ENCODE peak calls at places on chromosomes 7 and 10, in seven cellular contexts. Z is lower lobe of right lung; V is thoracic aorta; U is CD8-positive, alpha-beta T cell; A is thyroid gland; Y is CD8-positive, alpha-beta memory T cell; L is OCI-LY7. G is an unnamed sample.

GRCh38 chr10:60394444-60394843 is 4.8 kb upstream of the ANK3 start:
- DNase-seq in U (no peak), A (no peak), L (no peak), Y (no peak), V (no peak), Z (no peak), G (no peak)

GRCh38 chr7:107089627-107090026 is 45.1 kb downstream of the PRKAR2B start:
- DNase-seq in A (no peak), Z (no peak), U (no peak), V (no peak), Y (no peak), L (no peak), G (no peak)

GRCh38 chr7:86598311-86598710 is 45.4 kb upstream of the GRM3 start:
- DNase-seq in V (no peak), Y (no peak), A (peak), Z (no peak), U (no peak), L (no peak), G (no peak)

GRCh38 chr7:82598958-82599357 is 155.4 kb upstream of the CACNA2D1 start:
- DNase-seq in V (no peak), Z (no peak), A (no peak), Y (no peak), L (no peak), U (no peak), G (peak)

GRCh38 chr7:80361948-80362347 is 149.9 kb downstream of the GNAT3 start:
- DNase-seq in A (no peak), U (no peak), L (no peak), V (no peak), Z (no peak), Y (no peak), G (no peak)

GRCh38 chr10:17075510-17075909 is 54.1 kb downstream of the CUBN start:
- DNase-seq in U (no peak), V (no peak), L (no peak), Z (no peak), A (no peak), Y (no peak), G (peak)

GRCh38 chr7:141776374-141776773 is at the start of gene TAS2R4:
- DNase-seq in Z (no peak), Y (no peak), U (no peak), V (no peak), A (no peak), L (no peak), G (no peak)

GRCh38 chr10:91593366-91593765 is 39.5 kb downstream of the PPP1R3C start:
- DNase-seq in U (no peak), L (no peak), Z (no peak), A (no peak), Y (no peak), V (no peak), G (no peak)

GRCh38 chr10:43049081-43049551 is 27.8 kb upstream of the RET start:
- DNase-seq in A (no peak), Y (no peak), V (no peak), Z (peak), L (no peak), U (no peak), G (no peak)

GRCh38 chr7:22350466-22351328 is 6.3 kb downstream of the RAPGEF5 start:
- DNase-seq in V (no peak), Y (no peak), Z (no peak), L (peak), A (no peak), U (no peak), G (peak)

GRCh38 chr10:113895018-113895417 is 40.6 kb downstream of the NHLRC2 start:
- DNase-seq in V (no peak), Y (no peak), U (no peak), L (no peak), Z (no peak), A (no peak), G (no peak)

GRCh38 chr10:118958984-118959916 is 70.3 kb upstream of the NANOS1 start:
- DNase-seq in U (no peak), L (no peak), V (no peak), Y (no peak), A (peak), Z (peak), G (no peak)

GRCh38 chr10:68194290-68194689 is 37.6 kb downstream of the ATOH7 start:
- DNase-seq in Z (no peak), A (no peak), L (no peak), V (no peak), U (no peak), Y (no peak), G (no peak)

GRCh38 chr10:4359003-4359402 is 467.0 kb upstream of the AKR1E2 start:
- DNase-seq in U (no peak), Z (no peak), L (no peak), A (peak), Y (no peak), V (no peak), G (no peak)

GRCh38 chr10:103276251-103276936 is 544 bp upstream of the INA start:
- DNase-seq in Y (no peak), V (no peak), A (no peak), U (no peak), L (no peak), Z (no peak), G (no peak)

GRCh38 chr10:114915294-114915693 is 22.7 kb upstream of the TRUB1 start:
- DNase-seq in L (no peak), Y (no peak), V (no peak), A (no peak), U (no peak), Z (no peak), G (no peak)

GRCh38 chr10:91875156-91875555 is 34.1 kb downstream of the FGFBP3 start:
- DNase-seq in U (no peak), Z (no peak), A (no peak), Y (no peak), L (no peak), V (no peak), G (no peak)

GRCh38 chr7:93843260-93843659 is 47.3 kb downstream of the TFPI2 start:
- DNase-seq in V (no peak), Y (no peak), U (no peak), A (no peak), Z (no peak), L (no peak), G (no peak)

GRCh38 chr7:69907720-69908119 is 309.4 kb downstream of the AUTS2 start:
- DNase-seq in U (no peak), A (no peak), Z (no peak), L (no peak), Y (no peak), V (no peak), G (no peak)

GRCh38 chr10:49058341-49059255 is 56.7 kb downstream of the VSTM4 start:
- DNase-seq in A (no peak), Y (no peak), U (no peak), Z (no peak), L (no peak), V (no peak), G (no peak)

GRCh38 chr10:126171555-126171954 is 216.7 kb downstream of the ADAM12 start:
- DNase-seq in A (no peak), V (no peak), Z (no peak), Y (no peak), U (no peak), L (no peak), G (peak)

GRCh38 chr7:32204361-32205018 is 134.3 kb upstream of the PDE1C start:
- DNase-seq in Y (no peak), Z (no peak), L (peak), U (no peak), V (no peak), A (peak), G (peak)

GRCh38 chr10:91785851-91786250 is 12.4 kb upstream of the TNKS2 start:
- DNase-seq in U (no peak), V (no peak), A (no peak), Y (no peak), L (no peak), Z (no peak), G (no peak)

GRCh38 chr10:107653832-107654287 is 489.4 kb upstream of the SORCS1 start:
- DNase-seq in Y (no peak), V (no peak), A (no peak), L (no peak), U (no peak), Z (no peak), G (peak)

GRCh38 chr7:148147438-148147837 is 443.1 kb upstream of the C7orf33 start:
- DNase-seq in L (no peak), V (no peak), U (no peak), Z (peak), Y (no peak), A (peak), G (no peak)

GRCh38 chr7:7739718-7740355 is 21.4 kb upstream of the RPA3 start:
- DNase-seq in Y (no peak), V (no peak), U (no peak), A (no peak), Z (no peak), L (no peak), G (no peak)

GRCh38 chr7:111029141-111029572 is 61.8 kb upstream of the LRRN3 start:
- DNase-seq in L (no peak), Y (no peak), Z (no peak), V (no peak), A (no peak), U (no peak), G (no peak)

GRCh38 chr10:36172574-36172973 is 530.5 kb upstream of the FZD8 start:
- DNase-seq in U (no peak), A (no peak), L (no peak), Z (no peak), Y (no peak), V (no peak), G (peak)
- H3K4me3 ChIP-seq in U (no peak), A (no peak), L (no peak), Z (no peak), Y (no peak), V (peak), G (peak)

DNA sequence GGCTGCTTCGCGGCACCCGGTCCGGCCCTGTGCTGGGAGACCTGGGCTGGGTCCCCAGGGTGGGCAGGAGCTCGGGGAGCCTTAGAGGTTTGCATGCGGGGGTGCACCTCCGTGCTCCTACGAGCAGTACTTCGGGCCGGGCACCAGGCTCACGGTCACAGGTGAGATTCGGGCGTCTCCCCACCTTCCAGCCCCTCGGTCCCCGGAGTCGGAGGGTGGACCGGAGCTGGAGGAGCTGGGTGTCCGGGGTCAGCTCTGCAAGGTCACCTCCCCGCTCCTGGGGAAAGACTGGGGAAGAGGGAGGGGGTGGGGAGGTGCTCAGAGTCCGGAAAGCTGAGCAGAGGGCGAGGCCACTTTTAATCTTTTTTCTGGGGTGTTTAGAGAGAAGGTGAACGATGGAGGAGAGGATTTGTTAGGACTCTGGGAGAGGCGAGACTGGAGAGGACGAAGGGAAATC is 26.6 kb downstream of the PRSS2 start:
- DNase-seq in A (no peak), Y (peak), U (peak), Z (no peak), V (no peak), L (peak), G (no peak)
- H3K4me3 ChIP-seq in A (no peak), Y (peak), U (peak), Z (peak), V (peak), L (peak), G (peak)

GRCh38 chr7:121373177-121373576 is 22.9 kb downstream of the FAM3C start:
- DNase-seq in L (peak), U (no peak), Y (no peak), Z (no peak), V (no peak), A (no peak), G (no peak)
- H3K4me3 ChIP-seq in L (no peak), U (no peak), Y (no peak), Z (no peak), V (no peak), A (no peak), G (no peak)

DNA sequence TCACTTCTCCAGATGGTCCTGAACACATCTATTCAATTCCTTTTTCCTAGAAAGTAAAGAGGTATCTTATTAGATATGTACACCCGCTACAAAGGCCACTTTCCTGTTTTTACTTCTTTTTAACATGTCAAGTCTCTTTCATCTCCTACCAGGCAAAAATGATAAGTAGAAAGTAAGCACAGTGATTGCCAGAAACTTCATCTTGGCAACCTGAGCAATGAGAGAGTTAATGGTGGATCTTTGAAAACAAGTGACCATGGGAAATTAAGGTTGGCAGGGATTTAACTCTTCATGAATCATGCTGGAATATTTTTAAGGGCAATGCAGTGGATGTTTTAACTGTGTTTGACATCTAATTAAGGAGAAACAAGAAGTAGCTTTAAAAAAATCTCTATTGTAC is 2.7 kb downstream of the SEMA3A start:
- DNase-seq in Z (no peak), Y (no peak), V (no peak), L (no peak), A (no peak), U (no peak), G (no peak)
- H3K4me3 ChIP-seq in Z (peak), Y (no peak), V (no peak), L (no peak), A (no peak), U (no peak), G (no peak)

DNA sequence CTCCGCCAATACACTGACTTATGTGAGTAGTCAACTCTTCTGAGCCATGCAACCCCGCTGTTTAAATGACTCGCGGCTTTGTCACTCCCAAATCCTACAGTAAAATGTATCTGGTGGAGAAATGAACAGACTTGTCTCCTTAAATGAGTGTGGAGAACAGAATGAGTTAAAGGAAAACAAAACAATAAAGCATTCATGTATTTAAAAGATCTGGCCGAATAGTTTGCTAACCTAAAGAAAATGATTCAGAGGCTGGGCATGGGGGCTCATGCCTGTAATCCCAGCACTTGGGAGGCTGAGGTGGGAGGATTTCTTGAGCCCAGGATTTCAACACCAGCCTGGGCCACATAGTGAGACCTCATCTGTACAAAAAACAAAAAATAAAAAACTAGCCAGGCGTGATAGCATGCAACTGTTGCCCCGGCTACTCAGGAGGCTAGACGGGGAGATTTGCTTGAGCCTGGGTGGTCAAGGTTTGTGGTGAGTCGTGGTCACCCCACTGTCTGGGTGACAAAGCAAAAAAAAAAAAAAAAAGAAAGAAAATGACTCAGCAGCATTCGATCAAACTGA is 86.5 kb upstream of the PFKP start:
- DNase-seq in U (no peak), L (no peak), Z (no peak), Y (no peak), A (no peak), V (no peak), G (peak)
- H3K4me3 ChIP-seq in U (no peak), L (no peak), Z (no peak), Y (no peak), A (no peak), V (no peak), G (peak)

DNA sequence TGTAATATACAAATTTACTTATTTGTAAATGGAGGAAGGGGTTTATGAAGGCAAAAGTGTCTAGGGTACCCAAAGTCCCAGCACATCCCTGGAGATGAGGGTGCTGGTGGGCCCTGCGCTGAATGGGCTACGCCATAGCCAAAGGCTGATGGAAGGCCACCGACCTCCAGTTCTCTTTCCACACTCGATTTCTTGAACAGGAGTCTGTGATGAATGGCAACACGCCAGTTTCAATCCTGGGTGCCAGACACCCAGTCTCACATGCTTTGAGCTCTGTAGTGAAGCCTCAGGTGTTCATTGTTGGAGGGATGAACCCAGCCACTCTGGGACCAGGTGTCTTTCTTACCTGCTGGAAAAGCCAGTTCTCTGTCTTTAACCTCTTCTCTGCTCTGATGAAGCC is 752 bp downstream of the LRMDA start:
- DNase-seq in L (no peak), Z (no peak), A (peak), U (no peak), Y (no peak), V (no peak), G (no peak)
- H3K4me3 ChIP-seq in L (no peak), Z (peak), A (no peak), U (no peak), Y (no peak), V (peak), G (no peak)

DNA sequence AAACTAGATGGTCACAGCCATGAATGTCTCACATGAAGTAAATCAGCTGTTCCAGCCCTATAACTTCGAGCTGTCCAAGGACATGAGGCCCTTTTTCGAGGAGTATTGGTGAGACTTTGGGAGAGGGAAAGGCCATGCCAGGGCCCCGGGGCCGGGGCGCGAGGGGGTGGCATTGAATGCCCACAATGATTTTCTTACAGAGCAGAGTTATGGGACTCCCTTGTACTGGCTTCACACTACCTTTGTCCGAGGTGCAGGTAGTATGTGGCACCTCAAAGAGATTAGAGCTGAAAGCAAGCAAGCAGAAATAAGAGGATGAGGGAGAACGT is 407 bp downstream of the ELOVL3 start:
- DNase-seq in U (no peak), V (no peak), Z (no peak), L (no peak), Y (no peak), A (no peak), G (no peak)
- H3K4me3 ChIP-seq in U (peak), V (peak), Z (peak), L (peak), Y (peak), A (no peak), G (no peak)

DNA sequence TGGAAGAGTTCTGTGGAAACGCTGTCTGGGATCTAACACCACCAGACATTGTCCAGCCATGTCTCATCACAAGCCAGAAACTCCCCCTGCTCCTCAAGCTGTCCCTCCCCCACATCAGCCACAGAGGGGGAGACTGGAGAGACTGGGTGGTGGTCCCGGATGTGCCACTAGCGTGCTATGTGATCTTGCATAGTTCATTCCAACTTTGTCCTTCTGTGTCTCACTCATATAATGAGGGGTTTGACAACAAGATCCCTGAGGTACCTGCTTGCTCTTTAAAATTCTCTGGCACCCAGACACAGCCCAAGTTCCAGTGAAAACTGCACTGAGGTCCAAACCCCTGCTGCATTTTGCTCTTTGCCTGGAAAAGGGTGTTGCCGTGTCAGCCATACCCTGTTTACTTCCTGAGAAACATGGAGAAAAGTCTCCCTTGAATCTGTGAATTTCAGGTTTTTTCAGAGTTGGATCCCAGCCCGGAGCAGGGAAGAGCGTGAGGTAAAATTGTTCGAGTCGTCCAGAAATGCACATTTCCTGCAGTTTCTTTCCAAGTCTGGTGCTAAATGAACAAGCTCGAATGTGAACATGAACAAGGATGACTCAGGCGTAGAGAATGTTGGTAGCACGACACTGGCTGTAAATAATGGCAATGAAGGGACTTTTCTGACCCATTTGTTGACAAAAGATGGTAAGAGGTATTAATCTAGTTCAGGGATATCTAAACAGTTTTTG is 156.6 kb downstream of the CCDC3 start:
- DNase-seq in L (no peak), U (no peak), Y (no peak), Z (no peak), A (peak), V (no peak), G (peak)
- H3K4me3 ChIP-seq in L (no peak), U (no peak), Y (no peak), Z (no peak), A (no peak), V (peak), G (no peak)

DNA sequence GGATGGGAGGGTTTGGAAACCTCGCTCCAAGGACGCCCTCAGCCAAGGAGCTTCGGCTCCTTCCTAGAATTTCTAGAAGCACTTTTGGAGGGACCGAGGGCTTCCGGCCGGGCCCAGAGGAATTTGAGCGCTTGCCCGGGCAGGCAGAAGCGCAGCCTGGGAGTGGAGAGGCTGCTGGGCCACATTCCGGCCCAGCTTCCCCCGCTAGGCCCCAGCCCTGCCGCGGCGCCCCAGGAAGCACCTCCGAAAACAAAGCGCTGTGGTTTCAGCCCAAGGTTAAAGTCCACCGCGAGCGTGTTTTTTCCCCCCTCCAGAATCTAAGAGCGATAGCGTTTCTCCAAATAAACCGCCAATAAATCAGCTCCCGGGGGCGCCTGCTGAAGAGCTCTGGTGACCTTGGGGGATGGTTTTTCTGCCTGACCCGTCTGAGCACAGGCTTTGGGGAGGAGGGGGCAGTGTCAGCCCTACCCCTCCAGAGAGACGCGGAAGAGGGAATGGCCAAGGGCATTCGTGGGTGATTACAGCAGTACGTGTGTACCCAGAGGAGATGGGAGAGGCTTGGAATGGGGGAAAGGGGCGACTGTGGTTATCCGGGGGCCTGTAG is 5.7 kb upstream of the TNRC18 start:
- DNase-seq in V (no peak), Y (no peak), U (no peak), L (no peak), Z (peak), A (peak), G (no peak)
- H3K4me3 ChIP-seq in V (peak), Y (no peak), U (no peak), L (no peak), Z (peak), A (no peak), G (peak)

GRCh38 chr10:110076559-110077318 is 69.0 kb downstream of the ADD3 start:
- DNase-seq in A (no peak), V (peak), U (peak), Z (no peak), Y (peak), L (peak), G (peak)
- H3K4me3 ChIP-seq in A (no peak), V (peak), U (peak), Z (peak), Y (peak), L (peak), G (peak)

G was measured in brain microvascular endothelial cell.